ENCODE peak calls at places on chromosomes 12 and 14, in eight cellular contexts. Q, N, D, L, Z, M, A and S are unnamed samples. For H3K36me3, the result is how much of the 10 kb centered on the place peaks cover.

GRCh38 chr12:32397703-32398102 is 1.7 kb upstream of the FGD4 start:
- DNase-seq in Q (no peak), N (no peak), D (no peak), L (no peak), Z (no peak), M (no peak), A (peak), S (no peak)

GRCh38 chr14:62988967-62989366 is 56.3 kb downstream of the KCNH5 start:
- DNase-seq in Q (no peak), N (no peak), D (no peak), L (no peak), Z (no peak), M (peak), A (no peak), S (peak)

GRCh38 chr12:95004610-95005009 is 1.1 kb upstream of the NDUFA12 start:
- DNase-seq in Q (no peak), N (no peak), D (peak), L (no peak), Z (no peak), M (peak), A (no peak), S (no peak)

GRCh38 chr12:5796171-5797091 is 148.6 kb downstream of the ANO2 start:
- DNase-seq in Q (peak), N (no peak), D (peak), L (no peak), Z (peak), M (peak), A (peak), S (no peak)

GRCh38 chr12:121628037-121628436 is 1.7 kb downstream of the ORAI1 start:
- DNase-seq in Q (no peak), N (no peak), D (peak), L (no peak), Z (peak), M (no peak), A (no peak), S (no peak)

GRCh38 chr12:68158427-68158826 is 1.1 kb downstream of the IFNG start:
- DNase-seq in Q (peak), N (peak), D (no peak), L (no peak), Z (no peak), M (no peak), A (peak), S (peak)

GRCh38 chr14:101561145-101561896 is at the start of gene DIO3:
- DNase-seq in Q (no peak), N (peak), D (peak), L (no peak), Z (no peak), M (no peak), A (peak), S (no peak)

GRCh38 chr12:84912191-84913142 is at the start of gene SLC6A15:
- DNase-seq in Q (no peak), N (no peak), D (peak), L (no peak), Z (peak), M (peak), A (peak), S (peak)

GRCh38 chr12:52351196-52352059 is 15.9 kb downstream of the KRT85 start:
- DNase-seq in Q (peak), N (no peak), D (peak), L (no peak), Z (no peak), M (no peak), A (no peak), S (no peak)

GRCh38 chr12:30015661-30016060 is 231.9 kb upstream of the TMTC1 start:
- DNase-seq in Q (no peak), N (no peak), D (no peak), L (no peak), Z (no peak), M (no peak), A (no peak), S (no peak)

GRCh38 chr12:109169676-109170075 is 53.3 kb downstream of the ACACB start:
- DNase-seq in Q (no peak), N (no peak), D (no peak), L (no peak), Z (no peak), M (peak), A (no peak), S (no peak)
- H3K36me3 ChIP-seq in Q (under half), N (under half), D (under half), L (half or more), Z (under half), M (under half), A (under half), S (under half)

GRCh38 chr14:32821989-32822653 is 116.6 kb upstream of the NPAS3 start:
- DNase-seq in Q (no peak), N (no peak), D (no peak), L (no peak), Z (no peak), M (peak), A (no peak), S (no peak)
- H3K27ac ChIP-seq in Q (no peak), N (no peak), D (no peak), L (no peak), Z (no peak), M (peak), A (no peak), S (no peak)

GRCh38 chr14:34024768-34025144 is 73.9 kb upstream of the EGLN3 start:
- DNase-seq in Q (no peak), N (no peak), D (no peak), L (no peak), Z (no peak), M (no peak), A (no peak), S (no peak)

GRCh38 chr14:34027130-34027989 is 76.5 kb upstream of the EGLN3 start:
- DNase-seq in Q (no peak), N (no peak), D (no peak), L (no peak), Z (no peak), M (no peak), A (no peak), S (no peak)

GRCh38 chr14:34025325-34026017 is 74.6 kb upstream of the EGLN3 start:
- DNase-seq in Q (no peak), N (no peak), D (no peak), L (no peak), Z (no peak), M (no peak), A (no peak), S (no peak)

GRCh38 chr14:34021096-34021495 is 70.2 kb upstream of the EGLN3 start:
- DNase-seq in Q (no peak), N (no peak), D (peak), L (no peak), Z (no peak), M (no peak), A (no peak), S (no peak)

DNA sequence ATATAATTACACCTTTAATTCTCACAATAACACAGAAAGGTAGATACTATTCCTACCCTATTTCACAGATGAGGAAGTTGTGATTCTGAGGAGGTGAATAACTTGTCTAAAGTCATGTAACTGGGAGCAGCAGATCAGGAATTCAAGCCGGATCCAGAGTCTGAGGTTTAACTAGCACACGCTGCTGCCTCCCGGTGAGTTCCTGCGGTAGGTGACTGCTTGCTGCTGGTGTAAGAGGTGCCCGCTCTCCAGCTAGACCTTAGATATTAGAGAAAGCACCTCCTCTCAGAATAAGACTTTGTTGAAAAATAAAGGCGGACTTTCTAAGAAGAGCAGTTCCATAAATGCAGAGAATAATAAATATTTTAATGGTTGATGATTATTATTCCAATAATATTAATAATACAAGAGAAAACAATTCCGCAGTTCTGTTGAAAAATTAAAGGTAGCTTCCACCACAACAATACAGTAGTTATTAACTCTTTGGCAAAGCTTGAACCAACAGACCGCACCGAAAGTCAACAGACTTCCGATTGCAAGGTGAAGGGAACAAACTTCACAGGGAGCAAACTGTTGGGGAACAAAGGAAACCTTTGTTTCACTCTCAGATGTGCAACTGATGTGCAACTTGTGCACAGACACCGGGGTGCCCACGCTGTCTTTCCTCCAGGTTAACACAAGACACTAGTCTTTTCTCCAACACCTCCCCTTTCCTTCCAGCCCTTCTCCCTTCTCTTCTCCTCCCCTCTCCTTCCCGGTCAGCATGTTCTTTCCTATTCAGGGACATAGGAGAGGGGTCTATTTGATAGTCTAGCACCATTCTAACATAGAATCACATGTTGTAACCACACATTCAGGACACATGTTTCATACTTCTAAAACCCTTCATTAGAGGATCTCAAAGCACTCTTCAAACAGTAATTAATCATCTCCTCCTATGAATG is 73.2 kb upstream of the EGLN3 start:
- DNase-seq in Q (no peak), N (peak), D (no peak), L (no peak), Z (no peak), M (no peak), A (peak), S (no peak)
- TF ChIP-seq CTCF in Q (no peak), N (no peak), D (no peak), L (no peak), Z (no peak), M (no peak), A (no peak), S (no peak)

DNA sequence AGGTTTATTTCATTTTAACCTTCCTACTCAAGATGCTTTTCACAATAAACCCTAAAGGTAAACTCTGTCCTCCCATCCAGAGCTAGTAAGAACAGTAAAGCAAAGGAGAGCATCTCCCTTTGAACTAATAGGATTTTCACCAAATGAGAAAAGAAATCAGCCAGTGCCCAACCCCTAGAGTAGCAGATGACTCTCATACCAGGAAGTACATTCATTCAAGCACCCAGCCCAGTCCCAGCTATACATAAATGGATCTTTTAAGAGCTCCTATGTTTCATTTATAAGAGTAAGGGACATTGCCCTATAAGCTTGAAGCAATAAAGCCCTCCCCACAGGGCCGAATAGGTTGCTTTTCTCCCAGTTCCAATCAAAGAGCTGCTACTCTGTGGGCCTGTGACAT is 7.6 kb downstream of the BAZ2A start:
- DNase-seq in Q (no peak), N (no peak), D (no peak), L (no peak), Z (no peak), M (no peak), A (no peak), S (no peak)
- H3K36me3 ChIP-seq in Q (under half), N (under half), D (under half), L (under half), Z (under half), M (under half), A (under half), S (under half)

GRCh38 chr12:124876171-124876570 is 12.5 kb upstream of the SCARB1 start:
- DNase-seq in Q (no peak), N (no peak), D (no peak), L (no peak), Z (no peak), M (no peak), A (no peak), S (no peak)
- H3K27ac ChIP-seq in Q (no peak), N (no peak), D (no peak), L (no peak), Z (no peak), M (no peak), A (no peak), S (no peak)

GRCh38 chr12:55738113-55739024 is 4.6 kb upstream of the GDF11 start:
- DNase-seq in Q (peak), N (peak), D (peak), L (peak), Z (peak), M (peak), A (peak), S (peak)

GRCh38 chr12:55736780-55737580 is 5.9 kb upstream of the GDF11 start:
- DNase-seq in Q (peak), N (peak), D (peak), L (no peak), Z (peak), M (peak), A (peak), S (peak)

GRCh38 chr12:55736076-55736475 is 6.8 kb upstream of the GDF11 start:
- DNase-seq in Q (no peak), N (no peak), D (no peak), L (no peak), Z (no peak), M (no peak), A (no peak), S (no peak)

GRCh38 chr12:55737581-55738112 is 5.3 kb upstream of the GDF11 start:
- DNase-seq in Q (no peak), N (no peak), D (no peak), L (no peak), Z (no peak), M (no peak), A (no peak), S (no peak)

DNA sequence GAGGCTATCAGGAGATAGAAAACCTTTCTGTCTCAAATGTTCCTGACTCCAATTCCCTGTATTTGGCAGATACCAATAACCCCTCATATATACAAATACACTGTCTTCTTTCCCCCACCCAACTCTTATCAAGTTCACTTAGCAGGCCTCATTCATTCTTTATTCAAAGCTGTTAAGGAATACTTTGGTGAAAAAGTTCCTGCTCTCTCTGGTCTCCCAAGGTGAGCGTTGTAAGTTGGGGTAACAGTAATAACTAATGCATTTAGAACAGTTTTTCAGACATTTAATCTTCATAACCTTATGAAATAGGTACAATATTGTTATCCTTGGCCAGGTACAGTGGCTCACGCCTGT is 3.9 kb upstream of the GDF11 start:
- DNase-seq in Q (no peak), N (no peak), D (no peak), L (no peak), Z (no peak), M (no peak), A (no peak), S (no peak)
- TF ChIP-seq CTCF in Q (no peak), N (no peak), D (no peak), L (no peak), Z (no peak), M (no peak), A (no peak), S (no peak)

DNA sequence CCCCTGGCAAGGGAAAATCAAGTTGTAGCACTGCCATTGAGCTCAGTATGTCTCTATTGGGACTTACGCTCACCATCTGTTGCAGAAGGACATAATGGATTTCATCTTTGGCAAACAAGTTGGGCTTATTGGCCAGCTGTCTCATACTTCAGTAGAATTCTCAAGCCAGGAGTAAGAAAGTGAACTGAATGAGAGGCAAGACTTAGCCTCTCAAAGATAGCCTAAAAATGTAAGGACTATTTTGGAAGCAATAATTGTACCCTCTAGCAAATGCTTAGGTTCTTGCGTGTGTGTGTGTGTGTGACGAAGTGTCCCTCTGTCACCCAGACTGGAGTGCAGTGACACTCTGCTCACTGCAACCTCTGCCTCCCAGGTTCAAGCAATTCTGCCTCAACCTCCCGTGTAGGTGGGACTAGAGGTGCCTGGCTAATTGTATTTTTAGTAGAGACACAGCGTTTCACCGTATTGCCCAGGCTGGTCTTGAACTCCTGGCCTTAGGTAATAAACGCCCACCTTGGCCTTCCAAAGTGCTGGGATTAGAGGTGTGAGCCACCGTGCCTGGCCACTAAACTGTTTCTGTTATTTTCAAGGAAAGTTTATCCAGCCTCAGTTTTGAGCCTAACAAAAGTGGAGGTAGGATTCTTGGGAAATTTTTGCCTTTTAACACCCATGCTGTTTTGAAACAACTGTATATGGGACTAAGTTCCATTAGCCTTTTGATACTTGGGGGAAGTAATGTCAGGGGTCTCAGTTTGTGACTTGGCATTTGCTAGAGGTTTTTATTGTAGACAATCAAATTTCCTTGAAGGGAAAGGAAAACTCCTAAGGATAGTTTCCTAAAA is 7.0 kb downstream of the HNRNPA1 start:
- DNase-seq in Q (no peak), N (no peak), D (no peak), L (no peak), Z (no peak), M (no peak), A (peak), S (no peak)
- H3K36me3 ChIP-seq in Q (under half), N (under half), D (under half), L (under half), Z (under half), M (under half), A (under half), S (under half)

DNA sequence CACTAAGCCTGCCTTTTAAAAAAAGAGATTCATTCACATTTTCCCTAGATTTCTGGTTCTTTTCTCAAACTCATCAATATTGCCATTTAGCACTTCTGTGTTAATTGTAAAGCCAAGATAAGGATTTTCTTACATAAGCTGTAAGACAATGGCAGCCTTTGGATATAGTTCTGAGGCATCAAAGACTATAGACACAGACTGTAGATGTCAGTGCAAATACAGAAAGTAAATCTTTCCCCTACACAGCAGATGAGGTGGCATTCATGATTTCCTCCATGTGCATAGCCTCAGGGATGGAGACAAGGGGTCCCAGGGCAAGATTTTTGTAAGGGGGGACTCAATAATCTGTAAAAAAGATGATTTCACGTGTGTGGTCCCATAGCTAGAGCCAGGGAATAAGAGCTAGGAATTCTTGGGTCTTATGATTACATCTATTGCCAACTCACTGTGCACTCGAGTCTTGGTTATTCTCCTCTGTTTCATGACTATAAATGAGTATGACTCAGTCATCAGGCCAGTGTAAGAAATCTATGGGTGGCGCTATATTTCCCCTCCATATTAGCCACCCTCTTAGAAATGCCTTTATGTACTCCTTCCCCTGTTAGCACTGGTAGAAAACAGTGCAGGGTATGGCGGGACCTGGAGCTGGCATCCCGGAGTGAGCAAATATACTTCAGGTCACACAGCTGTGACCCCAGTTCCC is 207.5 kb downstream of the EXOC5 start:
- DNase-seq in Q (no peak), N (no peak), D (no peak), L (no peak), Z (no peak), M (no peak), A (no peak), S (no peak)
- H3K27ac ChIP-seq in Q (no peak), N (no peak), D (peak), L (no peak), Z (no peak), M (no peak), A (no peak), S (no peak)

GRCh38 chr14:96674121-96674520 is 123.1 kb upstream of the VRK1 start:
- DNase-seq in Q (no peak), N (no peak), D (no peak), L (no peak), Z (no peak), M (no peak), A (no peak), S (no peak)

GRCh38 chr14:96676161-96676560 is 121.0 kb upstream of the VRK1 start:
- DNase-seq in Q (no peak), N (no peak), D (no peak), L (no peak), Z (no peak), M (peak), A (no peak), S (peak)

GRCh38 chr14:96673706-96674105 is 123.5 kb upstream of the VRK1 start:
- DNase-seq in Q (no peak), N (no peak), D (no peak), L (no peak), Z (no peak), M (no peak), A (no peak), S (no peak)

GRCh38 chr14:96670391-96670790 is 126.8 kb upstream of the VRK1 start:
- DNase-seq in Q (no peak), N (no peak), D (no peak), L (no peak), Z (no peak), M (no peak), A (no peak), S (no peak)

GRCh38 chr14:96671218-96671617 is 126.0 kb upstream of the VRK1 start:
- DNase-seq in Q (no peak), N (no peak), D (no peak), L (no peak), Z (no peak), M (no peak), A (no peak), S (no peak)
- TF ChIP-seq CTCF in Q (no peak), N (no peak), D (no peak), L (no peak), Z (no peak), M (no peak), A (no peak), S (no peak)